ENCODE peak calls at places on chromosome 10, in four cellular contexts. N is HFF-Myc, J is transverse colon, I is D341Med. H is an unnamed sample.
A peak's percentile ranks its signal among the peaks of the same experiment; 100 is the strongest.

GRCh38 chr10:13657184-13657680 is 70.5 kb downstream of the PRPF18 start:
- DNase-seq in N (no peak), I (no peak), J (no peak), H (no peak)

GRCh38 chr10:13990392-13990805 is 340.3 kb downstream of the FRMD4A start:
- DNase-seq in J (no peak), I (no peak), N (no peak), H (no peak)

GRCh38 chr10:42942279-42942932 is 134.5 kb upstream of the RET start:
- DNase-seq in J (no peak), I (no peak), N (no peak), H (no peak)

GRCh38 chr10:113402602-113403001 is 150.3 kb upstream of the HABP2 start:
- DNase-seq in N (no peak), I (no peak), J (no peak), H (no peak)

GRCh38 chr10:88731296-88731695 is 25.2 kb downstream of the LIPK start:
- DNase-seq in N (no peak), I (no peak), J (peak; percentile 46), H (peak; percentile 63)

GRCh38 chr10:61452655-61453641 is at the start of gene TMEM26:
- DNase-seq in I (peak; percentile 43), J (peak; percentile 51), N (no peak), H (no peak)

GRCh38 chr10:111650088-111650487 is 533.5 kb downstream of the GPAM start:
- DNase-seq in N (no peak), I (no peak), J (no peak), H (no peak)

GRCh38 chr10:28566458-28566857 is 33.5 kb downstream of the WAC start:
- DNase-seq in I (no peak), J (no peak), N (no peak), H (peak; percentile 25)

GRCh38 chr10:131743190-131744151 is 157.3 kb upstream of the PPP2R2D start:
- DNase-seq in I (no peak), N (no peak), J (no peak), H (peak; percentile 96)

GRCh38 chr10:100565206-100565985 is 29.7 kb downstream of the HIF1AN start:
- DNase-seq in N (no peak), I (no peak), J (no peak), H (no peak)

H was measured in MV-4-11.